ENCODE peak calls at places on chromosomes 13 and 19, in four cellular contexts. L is CD8-positive, alpha-beta T cell; J is ecto neural progenitor cell; T is astrocyte of the spinal cord. M is an unnamed sample.

GRCh38 chr19:8039231-8039630 is 13.3 kb upstream of the CCL25 start:
- DNase-seq in L (no peak), J (no peak), T (no peak), M (no peak)

GRCh38 chr19:1874554-1875185 is 10.6 kb downstream of the ABHD17A start:
- DNase-seq in L (peak), J (no peak), T (no peak), M (no peak)

GRCh38 chr19:55536951-55537740 is at the start of gene SBK2:
- DNase-seq in L (no peak), J (peak), T (no peak), M (no peak)

GRCh38 chr19:17511724-17512573 is 500 bp downstream of the PGLS start:
- DNase-seq in L (peak), J (peak), T (peak), M (peak)

GRCh38 chr19:12495002-12495802 is 10.6 kb upstream of the ZNF709 start:
- DNase-seq in L (peak), J (peak), T (peak), M (peak)

GRCh38 chr13:35720690-35721554 is 244.4 kb upstream of the MAB21L1 start:
- DNase-seq in L (no peak), J (peak), T (peak), M (peak)

GRCh38 chr19:33410915-33411401 is 37.4 kb downstream of the CEBPG start:
- DNase-seq in L (no peak), J (peak), T (no peak), M (no peak)

GRCh38 chr13:112450567-112451240 is 74.5 kb downstream of the SPACA7 start:
- DNase-seq in L (no peak), J (peak), T (no peak), M (no peak)

GRCh38 chr19:18657590-18658365 is 20.9 kb downstream of the KLHL26 start:
- DNase-seq in L (no peak), J (peak), T (peak), M (no peak)

GRCh38 chr19:45768644-45769053 is 403 bp downstream of the SIX5 start:
- DNase-seq in L (peak), J (peak), T (no peak), M (no peak)

GRCh38 chr19:37867831-37868230 is 38.6 kb downstream of the WDR87 start:
- DNase-seq in L (no peak), J (no peak), T (peak), M (no peak)

GRCh38 chr19:45444318-45445041 is 20.8 kb upstream of the ERCC1 start:
- DNase-seq in L (peak), J (peak), T (peak), M (peak)

GRCh38 chr13:98938801-98939200 is 39.1 kb downstream of the DOCK9 start:
- DNase-seq in L (no peak), J (no peak), T (peak), M (no peak)

GRCh38 chr13:53005631-53006030 is 23.0 kb upstream of the OLFM4 start:
- DNase-seq in L (no peak), J (no peak), T (no peak), M (no peak)

GRCh38 chr19:42601811-42602443 is 7.2 kb upstream of the CEACAM8 start:
- DNase-seq in L (no peak), J (no peak), T (no peak), M (peak)

GRCh38 chr19:862529-863304 is 3.3 kb downstream of the CFD start:
- DNase-seq in L (peak), J (peak), T (peak), M (no peak)

GRCh38 chr19:34408421-34408820 is 4.2 kb downstream of the PDCD2L start:
- DNase-seq in L (no peak), J (no peak), T (no peak), M (no peak)

GRCh38 chr13:106505295-106505694 is 30.2 kb downstream of the EFNB2 start:
- DNase-seq in L (no peak), J (no peak), T (no peak), M (no peak)

GRCh38 chr13:112457081-112457480 is 80.9 kb downstream of the SPACA7 start:
- DNase-seq in L (no peak), J (no peak), T (no peak), M (no peak)

GRCh38 chr19:49541914-49542313 is 14.1 kb downstream of the RCN3 start:
- DNase-seq in L (no peak), J (no peak), T (no peak), M (no peak)

M was measured in foreskin melanocyte.